ENCODE peak calls at places on chromosomes 6 and 20, in ten cellular contexts. One of them, this sample, is unnamed.

GRCh38 chr6:61649845-61650244 is 636.2 kb downstream of the KHDRBS2 start:
- DNase-seq in IMR-90: no peak
- DNase-seq in heart left ventricle: no peak
- DNase-seq in adrenal gland: no peak
- DNase-seq in osteoblast: no peak
- DNase-seq in prostate gland: no peak
- DNase-seq in K562: no peak
- DNase-seq in CD8-positive, alpha-beta T cell: no peak
- DNase-seq in stomach: no peak
- DNase-seq in lower lobe of right lung: no peak
- DNase-seq in this sample: no peak

GRCh38 chr6:107713214-107713962 is 110.7 kb downstream of the SCML4 start:
- DNase-seq in stomach: no peak
- DNase-seq in K562: no peak
- DNase-seq in prostate gland: no peak
- DNase-seq in adrenal gland: no peak
- DNase-seq in osteoblast: no peak
- DNase-seq in CD8-positive, alpha-beta T cell: no peak
- DNase-seq in IMR-90: no peak
- DNase-seq in heart left ventricle: no peak
- DNase-seq in lower lobe of right lung: no peak
- DNase-seq in this sample: peak

GRCh38 chr20:47361268-47361665 is 4.8 kb upstream of the ZMYND8 start:
- DNase-seq in CD8-positive, alpha-beta T cell: no peak
- DNase-seq in IMR-90: no peak
- DNase-seq in heart left ventricle: no peak
- DNase-seq in adrenal gland: no peak
- DNase-seq in K562: no peak
- DNase-seq in stomach: no peak
- DNase-seq in prostate gland: no peak
- DNase-seq in osteoblast: no peak
- DNase-seq in lower lobe of right lung: no peak
- DNase-seq in this sample: no peak

GRCh38 chr6:32825966-32826365 is 9.2 kb upstream of the HLA-DOB start:
- DNase-seq in adrenal gland: no peak
- DNase-seq in stomach: no peak
- DNase-seq in K562: no peak
- DNase-seq in lower lobe of right lung: no peak
- DNase-seq in CD8-positive, alpha-beta T cell: no peak
- DNase-seq in prostate gland: no peak
- DNase-seq in IMR-90: peak
- DNase-seq in osteoblast: no peak
- DNase-seq in heart left ventricle: no peak
- DNase-seq in this sample: no peak

GRCh38 chr20:40643891-40644290 is 45.1 kb downstream of the MAFB start:
- DNase-seq in lower lobe of right lung: no peak
- DNase-seq in IMR-90: no peak
- DNase-seq in prostate gland: no peak
- DNase-seq in K562: no peak
- DNase-seq in stomach: no peak
- DNase-seq in heart left ventricle: no peak
- DNase-seq in CD8-positive, alpha-beta T cell: no peak
- DNase-seq in adrenal gland: peak
- DNase-seq in osteoblast: no peak
- DNase-seq in this sample: no peak

GRCh38 chr6:946546-946945 is 253.6 kb upstream of the EXOC2 start:
- DNase-seq in CD8-positive, alpha-beta T cell: no peak
- DNase-seq in adrenal gland: no peak
- DNase-seq in heart left ventricle: no peak
- DNase-seq in lower lobe of right lung: no peak
- DNase-seq in osteoblast: no peak
- DNase-seq in stomach: no peak
- DNase-seq in IMR-90: peak
- DNase-seq in K562: no peak
- DNase-seq in prostate gland: no peak
- DNase-seq in this sample: no peak

GRCh38 chr6:73152998-73153757 is 72.1 kb downstream of the KHDC1L start:
- DNase-seq in K562: no peak
- DNase-seq in osteoblast: peak
- DNase-seq in adrenal gland: no peak
- DNase-seq in stomach: no peak
- DNase-seq in CD8-positive, alpha-beta T cell: no peak
- DNase-seq in IMR-90: peak
- DNase-seq in lower lobe of right lung: no peak
- DNase-seq in prostate gland: no peak
- DNase-seq in heart left ventricle: no peak
- DNase-seq in this sample: no peak

GRCh38 chr6:158500016-158500735 is 59.7 kb upstream of the TMEM181 start:
- DNase-seq in stomach: no peak
- DNase-seq in IMR-90: peak
- DNase-seq in prostate gland: no peak
- DNase-seq in CD8-positive, alpha-beta T cell: no peak
- DNase-seq in lower lobe of right lung: no peak
- DNase-seq in osteoblast: peak
- DNase-seq in heart left ventricle: no peak
- DNase-seq in adrenal gland: no peak
- DNase-seq in K562: no peak
- DNase-seq in this sample: no peak

GRCh38 chr20:53524589-53525311 is 68.9 kb downstream of the ZNF217 start:
- DNase-seq in adrenal gland: no peak
- DNase-seq in stomach: no peak
- DNase-seq in CD8-positive, alpha-beta T cell: no peak
- DNase-seq in heart left ventricle: no peak
- DNase-seq in prostate gland: no peak
- DNase-seq in osteoblast: no peak
- DNase-seq in K562: no peak
- DNase-seq in IMR-90: no peak
- DNase-seq in lower lobe of right lung: no peak
- DNase-seq in this sample: no peak

GRCh38 chr20:46219920-46220319 is 88.4 kb downstream of the CDH22 start:
- DNase-seq in osteoblast: no peak
- DNase-seq in heart left ventricle: no peak
- DNase-seq in lower lobe of right lung: no peak
- DNase-seq in adrenal gland: no peak
- DNase-seq in K562: no peak
- DNase-seq in CD8-positive, alpha-beta T cell: no peak
- DNase-seq in IMR-90: no peak
- DNase-seq in stomach: no peak
- DNase-seq in prostate gland: no peak
- DNase-seq in this sample: no peak

GRCh38 chr6:52417675-52418111 is 2.4 kb upstream of the EFHC1 start:
- DNase-seq in IMR-90: peak
- DNase-seq in prostate gland: no peak
- DNase-seq in K562: peak
- DNase-seq in stomach: peak
- DNase-seq in adrenal gland: no peak
- DNase-seq in osteoblast: peak
- DNase-seq in heart left ventricle: no peak
- DNase-seq in CD8-positive, alpha-beta T cell: no peak
- DNase-seq in lower lobe of right lung: no peak
- DNase-seq in this sample: no peak

DNA sequence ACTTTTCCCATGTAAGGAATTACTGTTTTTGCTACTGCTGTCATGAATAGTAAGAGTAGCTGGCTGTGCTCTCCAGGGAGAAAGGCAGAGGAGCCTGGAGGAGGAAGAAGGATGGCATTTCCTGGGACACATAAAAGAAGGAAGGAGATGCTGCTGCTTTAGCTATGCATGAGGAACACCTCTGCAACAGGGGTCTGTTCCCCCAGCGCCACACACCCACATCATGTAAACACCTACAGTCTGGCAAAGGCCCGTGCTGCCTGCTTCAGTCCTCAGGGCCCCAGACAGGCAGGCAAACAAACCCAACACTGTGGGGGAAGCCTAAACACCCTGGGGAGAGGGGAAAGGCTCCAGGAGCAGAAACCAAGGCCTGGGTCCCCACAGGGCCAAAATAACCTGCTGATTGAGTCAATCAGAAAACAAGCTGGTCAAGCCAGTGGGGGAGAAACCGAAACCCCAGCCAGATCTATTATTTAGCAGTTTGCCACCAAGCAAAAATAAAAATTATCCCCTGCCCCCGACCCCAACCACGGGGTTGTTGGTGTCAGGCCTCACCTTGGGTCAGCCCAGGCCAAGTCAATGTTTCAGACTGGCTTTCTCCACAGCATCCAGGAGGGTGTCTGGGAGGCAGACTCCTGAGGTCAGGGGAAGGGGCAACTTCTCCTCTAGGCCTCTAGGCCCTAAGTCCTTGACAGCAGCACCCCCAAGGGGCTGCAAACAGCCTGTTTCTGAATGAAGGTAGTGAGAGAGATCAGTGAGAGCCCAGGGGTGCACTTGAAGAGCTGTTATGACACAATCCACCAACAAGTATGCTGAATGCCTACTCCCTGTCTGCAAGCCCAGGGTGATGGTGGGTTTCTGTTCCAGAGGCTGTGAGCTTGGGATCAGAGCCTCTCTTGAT is 34.6 kb upstream of the SCUBE3 start:
- DNase-seq in stomach: no peak
- DNase-seq in adrenal gland: no peak
- DNase-seq in K562: no peak
- DNase-seq in osteoblast: no peak
- DNase-seq in IMR-90: no peak
- DNase-seq in CD8-positive, alpha-beta T cell: no peak
- DNase-seq in lower lobe of right lung: no peak
- DNase-seq in prostate gland: no peak
- DNase-seq in heart left ventricle: no peak
- DNase-seq in this sample: no peak
- TF ChIP-seq CTCF in stomach: no peak
- TF ChIP-seq CTCF in adrenal gland: no peak
- TF ChIP-seq CTCF in K562: no peak
- TF ChIP-seq CTCF in osteoblast: peak
- TF ChIP-seq CTCF in IMR-90: no peak
- TF ChIP-seq CTCF in CD8-positive, alpha-beta T cell: no peak
- TF ChIP-seq CTCF in lower lobe of right lung: no peak
- TF ChIP-seq CTCF in prostate gland: no peak
- TF ChIP-seq CTCF in heart left ventricle: no peak
- TF ChIP-seq CTCF in this sample: no peak

DNA sequence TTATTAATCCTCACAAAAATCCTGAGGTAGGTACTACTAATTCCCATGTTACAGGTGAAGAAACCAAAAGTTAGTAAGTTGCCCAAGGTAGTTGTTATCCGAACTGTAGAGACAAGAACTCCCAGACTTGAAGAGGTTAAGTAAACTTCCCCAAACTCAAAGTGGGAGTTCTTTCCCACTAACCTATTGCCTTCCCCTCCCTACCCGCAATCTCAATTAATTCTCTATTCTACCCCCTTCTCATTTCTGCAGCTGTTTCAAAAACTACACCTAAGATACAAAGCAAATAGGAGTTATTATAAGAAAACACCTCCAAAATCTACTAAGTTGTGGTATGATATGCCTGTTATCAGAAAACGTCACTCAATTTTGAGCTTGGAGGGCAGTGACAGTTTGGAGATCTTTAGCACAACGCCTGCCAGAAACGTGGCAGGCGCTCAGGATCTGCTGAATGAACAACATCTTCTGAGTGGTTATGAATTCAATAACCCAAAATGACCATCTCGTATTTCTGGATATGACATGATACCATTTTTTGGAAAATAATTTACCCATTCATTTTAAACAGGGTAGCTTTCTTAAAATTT is 7.1 kb downstream of the CSNK2A1 start:
- DNase-seq in prostate gland: no peak
- DNase-seq in heart left ventricle: no peak
- DNase-seq in K562: no peak
- DNase-seq in adrenal gland: no peak
- DNase-seq in stomach: no peak
- DNase-seq in lower lobe of right lung: no peak
- DNase-seq in IMR-90: no peak
- DNase-seq in osteoblast: no peak
- DNase-seq in CD8-positive, alpha-beta T cell: no peak
- DNase-seq in this sample: no peak
- H3K4me3 ChIP-seq in prostate gland: no peak
- H3K4me3 ChIP-seq in heart left ventricle: no peak
- H3K4me3 ChIP-seq in K562: no peak
- H3K4me3 ChIP-seq in adrenal gland: no peak
- H3K4me3 ChIP-seq in stomach: no peak
- H3K4me3 ChIP-seq in lower lobe of right lung: no peak
- H3K4me3 ChIP-seq in IMR-90: no peak
- H3K4me3 ChIP-seq in osteoblast: no peak
- H3K4me3 ChIP-seq in CD8-positive, alpha-beta T cell: no peak
- H3K4me3 ChIP-seq in this sample: no peak

GRCh38 chr6:56849876-56850275 is 105.0 kb upstream of the BEND6 start:
- DNase-seq in osteoblast: peak
- DNase-seq in adrenal gland: peak
- DNase-seq in stomach: no peak
- DNase-seq in heart left ventricle: no peak
- DNase-seq in CD8-positive, alpha-beta T cell: no peak
- DNase-seq in lower lobe of right lung: no peak
- DNase-seq in prostate gland: no peak
- DNase-seq in K562: no peak
- DNase-seq in IMR-90: peak
- DNase-seq in this sample: no peak
- H3K27ac ChIP-seq in osteoblast: peak
- H3K27ac ChIP-seq in adrenal gland: peak
- H3K27ac ChIP-seq in stomach: peak
- H3K27ac ChIP-seq in heart left ventricle: no peak
- H3K27ac ChIP-seq in CD8-positive, alpha-beta T cell: no peak
- H3K27ac ChIP-seq in lower lobe of right lung: no peak
- H3K27ac ChIP-seq in prostate gland: no peak
- H3K27ac ChIP-seq in K562: no peak
- H3K27ac ChIP-seq in IMR-90: peak
- H3K27ac ChIP-seq in this sample: no peak

GRCh38 chr6:82569022-82569421 is 205.4 kb downstream of the TPBG start:
- DNase-seq in stomach: no peak
- DNase-seq in IMR-90: no peak
- DNase-seq in osteoblast: no peak
- DNase-seq in CD8-positive, alpha-beta T cell: no peak
- DNase-seq in heart left ventricle: no peak
- DNase-seq in lower lobe of right lung: no peak
- DNase-seq in adrenal gland: no peak
- DNase-seq in prostate gland: no peak
- DNase-seq in K562: no peak
- DNase-seq in this sample: no peak

GRCh38 chr6:82570083-82570482 is 206.5 kb downstream of the TPBG start:
- DNase-seq in K562: no peak
- DNase-seq in heart left ventricle: no peak
- DNase-seq in osteoblast: no peak
- DNase-seq in lower lobe of right lung: no peak
- DNase-seq in adrenal gland: no peak
- DNase-seq in CD8-positive, alpha-beta T cell: no peak
- DNase-seq in prostate gland: no peak
- DNase-seq in IMR-90: no peak
- DNase-seq in stomach: no peak
- DNase-seq in this sample: no peak

GRCh38 chr6:82568290-82568993 is 204.8 kb downstream of the TPBG start:
- DNase-seq in heart left ventricle: no peak
- DNase-seq in osteoblast: peak
- DNase-seq in adrenal gland: no peak
- DNase-seq in lower lobe of right lung: no peak
- DNase-seq in stomach: no peak
- DNase-seq in IMR-90: no peak
- DNase-seq in prostate gland: no peak
- DNase-seq in K562: no peak
- DNase-seq in CD8-positive, alpha-beta T cell: no peak
- DNase-seq in this sample: no peak

GRCh38 chr6:82571431-82571830 is 207.8 kb downstream of the TPBG start:
- DNase-seq in K562: no peak
- DNase-seq in prostate gland: no peak
- DNase-seq in stomach: no peak
- DNase-seq in IMR-90: no peak
- DNase-seq in heart left ventricle: no peak
- DNase-seq in adrenal gland: no peak
- DNase-seq in CD8-positive, alpha-beta T cell: no peak
- DNase-seq in lower lobe of right lung: no peak
- DNase-seq in osteoblast: no peak
- DNase-seq in this sample: no peak

GRCh38 chr6:82567621-82568020 is 204.0 kb downstream of the TPBG start:
- DNase-seq in heart left ventricle: no peak
- DNase-seq in K562: no peak
- DNase-seq in prostate gland: no peak
- DNase-seq in CD8-positive, alpha-beta T cell: no peak
- DNase-seq in lower lobe of right lung: no peak
- DNase-seq in adrenal gland: no peak
- DNase-seq in IMR-90: no peak
- DNase-seq in osteoblast: no peak
- DNase-seq in stomach: no peak
- DNase-seq in this sample: no peak
- TF ChIP-seq CTCF in heart left ventricle: no peak
- TF ChIP-seq CTCF in K562: no peak
- TF ChIP-seq CTCF in prostate gland: no peak
- TF ChIP-seq CTCF in CD8-positive, alpha-beta T cell: no peak
- TF ChIP-seq CTCF in lower lobe of right lung: no peak
- TF ChIP-seq CTCF in adrenal gland: no peak
- TF ChIP-seq CTCF in IMR-90: no peak
- TF ChIP-seq CTCF in osteoblast: no peak
- TF ChIP-seq CTCF in stomach: no peak
- TF ChIP-seq CTCF in this sample: no peak